ENCODE peak calls at places on chromosome 14, in six cellular contexts. O, C, S, B, P and X are unnamed samples.

GRCh38 chr14:101068958-101069549 is 165.5 kb upstream of the RTL1 start:
- DNase-seq in B (no peak), P (no peak), O (no peak), C (no peak), S (no peak), X (no peak)

GRCh38 chr14:100086361-100086760 is 21.1 kb downstream of the EVL start:
- DNase-seq in O (no peak), C (no peak), S (no peak), P (no peak), B (no peak), X (no peak)

GRCh38 chr14:30389134-30389900 is 169.6 kb upstream of the G2E3 start:
- DNase-seq in S (no peak), P (no peak), B (no peak), O (no peak), C (no peak), X (no peak)

GRCh38 chr14:104597576-104597975 is 7.0 kb downstream of the TMEM179 start:
- DNase-seq in O (no peak), B (no peak), P (no peak), S (no peak), C (no peak), X (no peak)

GRCh38 chr14:95841680-95842079 is 35.0 kb upstream of the TUNAR start:
- DNase-seq in S (no peak), B (no peak), O (no peak), P (no peak), C (no peak), X (no peak)

GRCh38 chr14:69010632-69011031 is 31.5 kb upstream of the ACTN1 start:
- DNase-seq in C (no peak), O (no peak), B (no peak), P (no peak), S (no peak), X (no peak)

GRCh38 chr14:71465316-71465715 is 466.9 kb upstream of the RGS6 start:
- DNase-seq in B (no peak), S (no peak), O (no peak), C (no peak), P (no peak), X (no peak)

GRCh38 chr14:68695326-68695768 is 97.5 kb downstream of the ZFP36L1 start:
- DNase-seq in S (peak), P (no peak), C (peak), O (peak), B (peak), X (no peak)

GRCh38 chr14:80212025-80212402 is 710 bp upstream of the DIO2 start:
- DNase-seq in B (peak), C (no peak), O (no peak), S (no peak), P (no peak), X (no peak)

GRCh38 chr14:50775357-50775756 is 55.6 kb downstream of the NIN start:
- DNase-seq in P (no peak), C (no peak), S (peak), B (peak), O (no peak), X (no peak)

GRCh38 chr14:101945171-101945570 is 19.2 kb upstream of the DYNC1H1 start:
- DNase-seq in S (no peak), B (no peak), P (no peak), C (no peak), O (no peak), X (no peak)

GRCh38 chr14:82510007-82510406 is 976.4 kb upstream of the SEL1L start:
- DNase-seq in P (no peak), C (no peak), B (no peak), O (no peak), S (no peak), X (no peak)

GRCh38 chr14:54564071-54564798 is 2.7 kb upstream of the SAMD4A start:
- DNase-seq in C (no peak), O (no peak), S (no peak), P (no peak), B (no peak), X (peak)

GRCh38 chr14:105050551-105050897 is 14.7 kb downstream of the GPR132 start:
- DNase-seq in B (no peak), O (no peak), S (no peak), P (no peak), C (peak), X (no peak)

GRCh38 chr14:50363734-50364113 is 33.0 kb downstream of the CDKL1 start:
- DNase-seq in B (no peak), O (no peak), C (no peak), P (peak), S (no peak), X (no peak)

GRCh38 chr14:104985675-104986486 is at the start of gene CLBA1:
- DNase-seq in C (peak), B (no peak), P (peak), S (no peak), O (peak), X (peak)

GRCh38 chr14:91971188-91971778 is 23.8 kb upstream of the FBLN5 start:
- DNase-seq in S (no peak), O (no peak), P (no peak), C (no peak), B (no peak), X (no peak)

GRCh38 chr14:32939254-32940065 is 781 bp downstream of the NPAS3 start:
- DNase-seq in O (peak), C (peak), P (no peak), B (no peak), S (no peak), X (no peak)

GRCh38 chr14:90726656-90727055 is 89.6 kb downstream of the TTC7B start:
- DNase-seq in O (no peak), C (no peak), B (peak), S (peak), P (no peak), X (no peak)

GRCh38 chr14:40280652-40281051 is 848.4 kb upstream of the FBXO33 start:
- DNase-seq in O (no peak), B (no peak), S (no peak), C (no peak), P (no peak), X (no peak)

GRCh38 chr14:71399057-71399487 is 491.8 kb downstream of the PCNX1 start:
- DNase-seq in C (no peak), O (no peak), S (no peak), P (peak), B (no peak), X (no peak)

GRCh38 chr14:24712374-24712773 is 78.4 kb upstream of the GZMB start:
- DNase-seq in O (no peak), P (no peak), C (no peak), S (no peak), B (no peak), X (no peak)

GRCh38 chr14:98897605-98898309 is 374.2 kb downstream of the BCL11B start:
- DNase-seq in C (no peak), B (no peak), O (no peak), P (no peak), S (no peak), X (no peak)

GRCh38 chr14:69710378-69710777 is 56.6 kb upstream of the SRSF5 start:
- DNase-seq in B (no peak), S (no peak), C (no peak), P (no peak), O (no peak), X (peak)

GRCh38 chr14:76977793-76978730 is 50.4 kb downstream of the IRF2BPL start:
- DNase-seq in O (no peak), S (peak), C (peak), P (peak), B (peak), X (no peak)